ENCODE peak calls at places on chromosome 19, in eight cellular contexts. V, P, H, X, I, R, S and Y are unnamed samples.

GRCh38 chr19:48962029-48962848 is 2.9 kb upstream of the FTL start:
- DNase-seq in V (no peak), P (peak; percentile 59), H (peak; percentile 88), X (peak; percentile 77), I (no peak), R (no peak), S (peak; percentile 77), Y (no peak)

GRCh38 chr19:17933414-17934129 is 757 bp downstream of the CCDC124 start:
- DNase-seq in V (no peak), P (peak; percentile 18), H (no peak), X (no peak), I (no peak), R (no peak), S (peak; percentile 37), Y (no peak)

GRCh38 chr19:33493401-33494275 is 28.0 kb downstream of the PEPD start:
- DNase-seq in V (no peak), P (no peak), H (no peak), X (no peak), I (no peak), R (no peak), S (no peak), Y (no peak)

GRCh38 chr19:13884726-13885591 is 8.0 kb downstream of the NANOS3 start:
- DNase-seq in V (no peak), P (no peak), H (no peak), X (no peak), I (no peak), R (no peak), S (no peak), Y (no peak)

GRCh38 chr19:49559928-49560327 is 20.4 kb downstream of the NOSIP start:
- DNase-seq in V (no peak), P (peak; percentile 43), H (no peak), X (no peak), I (no peak), R (no peak), S (no peak), Y (no peak)

GRCh38 chr19:18110833-18111232 is 13.3 kb downstream of the MAST3 start:
- DNase-seq in V (peak; percentile 53), P (no peak), H (no peak), X (no peak), I (no peak), R (no peak), S (no peak), Y (no peak)

GRCh38 chr19:49081273-49081672 is 4.0 kb upstream of the SNRNP70 start:
- DNase-seq in V (no peak), P (no peak), H (no peak), X (no peak), I (no peak), R (no peak), S (no peak), Y (no peak)

GRCh38 chr19:43527860-43528622 is 1.0 kb upstream of the ETHE1 start:
- DNase-seq in V (no peak), P (no peak), H (no peak), X (peak; percentile 71), I (peak; percentile 15), R (no peak), S (no peak), Y (no peak)

GRCh38 chr19:39197808-39198207 is 1.0 kb downstream of the NCCRP1 start:
- DNase-seq in V (peak; percentile 42), P (no peak), H (no peak), X (no peak), I (no peak), R (no peak), S (no peak), Y (no peak)

GRCh38 chr19:13881692-13882418 is 4.9 kb downstream of the NANOS3 start:
- DNase-seq in V (no peak), P (peak; percentile 21), H (no peak), X (no peak), I (no peak), R (no peak), S (no peak), Y (no peak)

GRCh38 chr19:53906211-53907192 is 2.6 kb upstream of the CACNG7 start:
- DNase-seq in V (peak; percentile 53), P (peak; percentile 81), H (peak; percentile 92), X (peak; percentile 72), I (no peak), R (no peak), S (peak; percentile 81), Y (no peak)

GRCh38 chr19:33133438-33134031 is 1.6 kb downstream of the WDR88 start:
- DNase-seq in V (no peak), P (peak; percentile 51), H (no peak), X (no peak), I (no peak), R (no peak), S (no peak), Y (no peak)

GRCh38 chr19:2479556-2480194 is 3.7 kb downstream of the GADD45B start:
- DNase-seq in V (no peak), P (no peak), H (no peak), X (no peak), I (no peak), R (no peak), S (no peak), Y (no peak)

GRCh38 chr19:55674841-55675660 is at the start of gene EPN1:
- DNase-seq in V (peak; percentile 97), P (peak; percentile 99), H (peak; percentile 99), X (peak; percentile 99), I (peak; percentile 75), R (peak; percentile 90), S (peak; percentile 90), Y (no peak)

GRCh38 chr19:55487884-55488687 is at the start of gene SSC5D:
- DNase-seq in V (peak; percentile 35), P (peak; percentile 60), H (no peak), X (peak; percentile 65), I (no peak), R (no peak), S (peak; percentile 76), Y (no peak)

GRCh38 chr19:8120636-8121480 is 28.5 kb downstream of the FBN3 start:
- DNase-seq in V (no peak), P (peak; percentile 72), H (no peak), X (no peak), I (no peak), R (no peak), S (no peak), Y (no peak)

GRCh38 chr19:14059652-14060155 is 2.2 kb downstream of the PALM3 start:
- DNase-seq in V (no peak), P (no peak), H (no peak), X (no peak), I (no peak), R (no peak), S (peak; percentile 46), Y (no peak)

GRCh38 chr19:36497001-36497400 is 7.6 kb upstream of the ZNF566 start:
- DNase-seq in V (no peak), P (peak; percentile 14), H (no peak), X (no peak), I (no peak), R (no peak), S (no peak), Y (no peak)

GRCh38 chr19:6421075-6422014 is 3.3 kb downstream of the KHSRP start:
- DNase-seq in V (no peak), P (no peak), H (no peak), X (no peak), I (no peak), R (no peak), S (no peak), Y (no peak)

GRCh38 chr19:18191640-18192062 is 1.4 kb upstream of the MPV17L2 start:
- DNase-seq in V (peak; percentile 64), P (no peak), H (no peak), X (no peak), I (no peak), R (no peak), S (no peak), Y (no peak)

GRCh38 chr19:39997595-39998216 is 846 bp downstream of the ZNF546 start:
- DNase-seq in V (no peak), P (no peak), H (no peak), X (no peak), I (no peak), R (no peak), S (no peak), Y (no peak)

GRCh38 chr19:29084266-29084665 is 128.7 kb downstream of the UQCRFS1 start:
- DNase-seq in V (peak; percentile 32), P (peak; percentile 66), H (peak; percentile 55), X (no peak), I (no peak), R (no peak), S (peak; percentile 62), Y (no peak)

GRCh38 chr19:38834590-38834989 is 3.0 kb upstream of the ECH1 start:
- DNase-seq in V (no peak), P (peak; percentile 42), H (no peak), X (no peak), I (no peak), R (no peak), S (no peak), Y (no peak)

DNA sequence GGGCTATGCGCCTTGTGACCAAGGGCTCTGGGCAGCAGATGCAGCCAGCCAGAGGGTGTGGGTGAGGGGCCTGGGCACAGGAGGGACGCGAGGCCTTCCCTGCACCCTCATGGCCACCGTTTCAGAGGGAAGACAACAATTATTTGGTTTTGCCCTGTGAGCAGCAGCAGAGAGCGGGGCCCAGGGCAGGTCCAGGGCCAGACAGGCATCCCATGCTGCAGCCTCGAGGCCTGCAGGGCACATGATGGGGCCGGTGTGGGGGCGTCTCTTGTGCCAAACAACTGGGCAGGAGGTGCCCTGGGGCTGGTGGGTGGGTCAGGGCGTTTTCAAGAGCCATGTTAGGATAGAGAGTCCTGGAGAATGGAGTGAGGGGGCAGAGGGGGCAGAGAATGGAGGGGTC is 79.4 kb downstream of the SCGB2B2 start:
- DNase-seq in V (no peak), P (no peak), H (no peak), X (no peak), I (no peak), R (no peak), S (no peak), Y (no peak)
- H3K27ac ChIP-seq in V (no peak overlapping the region), P (no peak overlapping the region), H (no peak overlapping the region), X (no peak overlapping the region), I (no peak overlapping the region), R (no peak overlapping the region), S (no peak overlapping the region), Y (no peak overlapping the region)

GRCh38 chr19:45630463-45630862 is 8.7 kb downstream of the EML2 start:
- DNase-seq in V (no peak), P (peak; percentile 71), H (peak; percentile 63), X (no peak), I (no peak), R (peak; percentile 67), S (no peak), Y (no peak)
- H3K27ac ChIP-seq in V (no peak overlapping the region), P (peak overlapping the region; percentile 83), H (peak overlapping the region; percentile 10), X (no peak overlapping the region), I (no peak overlapping the region), R (peak overlapping the region; percentile 69), S (no peak overlapping the region), Y (no peak overlapping the region)

DNA sequence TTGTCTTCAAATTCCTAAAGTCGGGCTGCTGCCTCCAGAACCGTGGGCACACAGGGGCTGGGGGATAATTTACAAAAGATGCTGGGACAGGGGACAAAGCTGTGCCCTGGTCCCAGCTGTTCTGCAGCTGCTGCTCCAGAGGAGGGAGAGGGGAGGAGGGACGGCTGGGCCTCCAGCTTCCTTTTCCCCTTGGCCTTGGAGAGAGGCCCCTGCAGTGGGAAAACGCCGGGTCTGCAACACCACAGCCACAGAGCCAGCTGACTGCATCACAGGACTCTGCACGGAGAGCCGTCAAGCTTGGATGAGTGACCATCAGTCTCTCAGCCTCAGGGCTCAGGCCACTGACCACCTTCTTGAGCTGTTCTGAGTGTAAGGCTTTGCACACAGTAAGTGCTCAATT is 6.1 kb downstream of the DOCK6 start:
- DNase-seq in V (no peak), P (no peak), H (no peak), X (peak; percentile 64), I (no peak), R (no peak), S (no peak), Y (no peak)
- H3K27ac ChIP-seq in V (no peak overlapping the region), P (peak overlapping the region; percentile 69), H (no peak overlapping the region), X (peak overlapping the region; percentile 41), I (no peak overlapping the region), R (no peak overlapping the region), S (no peak overlapping the region), Y (no peak overlapping the region)

GRCh38 chr19:47781590-47782318 is 3.3 kb downstream of the SELENOW start:
- DNase-seq in V (no peak), P (no peak), H (no peak), X (no peak), I (no peak), R (no peak), S (no peak), Y (no peak)
- H3K27ac ChIP-seq in V (no peak overlapping the region), P (no peak overlapping the region), H (no peak overlapping the region), X (peak overlapping the region; percentile 53), I (no peak overlapping the region), R (no peak overlapping the region), S (no peak overlapping the region), Y (no peak overlapping the region)